ENCODE peak calls at places on chromosomes 6 and 20, in seven cellular contexts. H is GM12892, B is GM12891, W is K562, F is H1, E is GM12878, J is SK-N-SH. D is an unnamed sample.

GRCh38 chr6:166955121-166955864 is 1.1 kb downstream of the RNASET2 start:
- DNase-seq in W (peak), E (no peak), F (no peak), J (peak), H (no peak), B (no peak), D (no peak)

GRCh38 chr6:52152070-52152423 is 34.1 kb upstream of the IL17A start:
- DNase-seq in F (no peak), J (no peak), E (no peak), H (no peak), W (no peak), B (no peak), D (no peak)

GRCh38 chr6:155171109-155171746 is 92.6 kb upstream of the CLDN20 start:
- DNase-seq in H (peak), B (peak), E (peak), W (peak), F (no peak), J (no peak), D (peak)

GRCh38 chr20:33685328-33686007 is 717 bp downstream of the E2F1 start:
- DNase-seq in B (peak), J (peak), F (no peak), W (peak), H (peak), E (peak), D (peak)

GRCh38 chr20:44646641-44647274 is 4.7 kb downstream of the ADA start:
- DNase-seq in J (no peak), B (no peak), F (no peak), E (peak), H (no peak), W (peak), D (no peak)

GRCh38 chr6:28357036-28357435 is 7.3 kb downstream of the ZKSCAN3 start:
- DNase-seq in F (no peak), B (no peak), H (no peak), J (no peak), W (no peak), E (no peak), D (no peak)

GRCh38 chr6:128204621-128205020 is 303.8 kb upstream of the THEMIS start:
- DNase-seq in F (no peak), H (no peak), J (no peak), E (no peak), W (no peak), B (no peak), D (no peak)

GRCh38 chr6:150775804-150776203 is 89.7 kb upstream of the MTHFD1L start:
- DNase-seq in F (no peak), H (no peak), J (no peak), E (no peak), B (no peak), W (no peak), D (no peak)

GRCh38 chr6:17417817-17418216 is 24.4 kb downstream of the CAP2 start:
- DNase-seq in B (no peak), J (peak), H (no peak), E (no peak), W (no peak), F (peak), D (no peak)

GRCh38 chr6:158666637-158667359 is 16.9 kb downstream of the SYTL3 start:
- DNase-seq in W (no peak), H (no peak), J (no peak), E (no peak), F (no peak), B (no peak), D (no peak)

GRCh38 chr6:163962627-163963117 is 548.2 kb downstream of the QKI start:
- DNase-seq in E (no peak), H (no peak), W (no peak), B (no peak), F (no peak), J (no peak), D (no peak)

GRCh38 chr6:112117554-112117953 is 30.2 kb downstream of the FAM229B start:
- DNase-seq in E (no peak), B (no peak), F (no peak), W (peak), H (no peak), J (no peak), D (no peak)
- TF ChIP-seq TAF1 in E (no peak), B (no peak), F (no peak), W (no peak), H (no peak), J (no peak), D (no peak)

GRCh38 chr20:47274449-47275108 is 81.9 kb downstream of the ZMYND8 start:
- DNase-seq in H (peak), F (no peak), J (no peak), E (peak), W (no peak), B (peak), D (peak)

GRCh38 chr20:47275548-47275947 is 81.0 kb downstream of the ZMYND8 start:
- DNase-seq in J (no peak), B (no peak), F (no peak), H (no peak), E (no peak), W (no peak), D (no peak)

GRCh38 chr20:47271216-47271615 is 85.3 kb downstream of the ZMYND8 start:
- DNase-seq in J (no peak), B (no peak), H (no peak), W (no peak), F (no peak), E (no peak), D (no peak)

GRCh38 chr20:47272893-47273590 is 83.5 kb downstream of the ZMYND8 start:
- DNase-seq in J (peak), E (peak), H (no peak), F (peak), B (no peak), W (peak), D (peak)

GRCh38 chr20:47273591-47274235 is 82.8 kb downstream of the ZMYND8 start:
- DNase-seq in J (no peak), B (no peak), W (no peak), E (no peak), F (no peak), H (no peak), D (no peak)
- TF ChIP-seq TAF1 in J (no peak), B (no peak), W (no peak), E (no peak), F (no peak), H (no peak), D (no peak)

GRCh38 chr6:34115396-34116314 is 30.2 kb downstream of the GRM4 start:
- DNase-seq in H (peak), F (no peak), B (peak), E (no peak), W (peak), J (no peak), D (no peak)
- TF ChIP-seq TAF1 in H (no peak), F (no peak), B (no peak), E (no peak), W (no peak), J (no peak), D (no peak)

GRCh38 chr6:82861121-82861520 is 204.5 kb downstream of the UBE3D start:
- DNase-seq in E (no peak), B (no peak), F (no peak), H (no peak), W (no peak), J (no peak), D (no peak)

GRCh38 chr6:82863771-82864170 is 201.9 kb downstream of the UBE3D start:
- DNase-seq in E (no peak), W (no peak), B (no peak), J (no peak), F (no peak), H (no peak), D (no peak)

GRCh38 chr6:82866446-82866845 is 199.2 kb downstream of the UBE3D start:
- DNase-seq in J (no peak), E (no peak), W (no peak), B (no peak), F (no peak), H (no peak), D (no peak)

GRCh38 chr6:82867946-82868345 is 197.7 kb downstream of the UBE3D start:
- DNase-seq in B (no peak), F (no peak), J (no peak), W (no peak), E (no peak), H (no peak), D (no peak)

DNA sequence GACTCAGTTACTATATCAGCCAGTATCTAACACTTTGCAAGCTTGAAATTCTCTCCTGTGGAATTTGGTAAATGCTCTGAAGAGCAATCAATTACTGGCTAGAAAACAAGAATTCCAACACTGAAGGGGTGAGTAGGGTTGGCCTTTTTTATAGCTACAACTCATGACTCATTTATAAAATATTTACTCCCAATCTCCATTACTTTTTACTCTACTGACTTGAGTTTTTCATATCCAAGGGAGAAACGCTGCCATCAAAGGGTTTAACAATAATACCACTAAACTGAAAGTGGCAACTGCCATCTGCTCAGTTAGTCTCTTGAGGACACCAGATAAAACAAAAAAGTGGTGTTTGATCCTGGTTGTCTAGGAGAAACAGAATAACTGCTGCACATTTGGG is 203.1 kb downstream of the UBE3D start:
- DNase-seq in J (no peak), E (no peak), W (no peak), H (no peak), B (no peak), F (no peak), D (no peak)
- TF ChIP-seq TAF1 in J (no peak), E (no peak), W (no peak), H (no peak), B (no peak), F (no peak), D (no peak)